ENCODE peak calls at places on chromosomes 3 and 15, in ten cellular contexts. I is cardiac fibroblast; W is cardiac muscle cell; N is NCI-H1092; U is HEK293T; L is memory B cell; O is HFFc6; G is activated naive CD4-positive, alpha-beta T cell treated with anti-CD3 and anti-CD28 coated beads, Interleukin-2, amount 10 ng/mL, durations not matched to agents 7 days and 5 days; D is activated CD8-positive, alpha-beta memory T cell treated with anti-CD3 and anti-CD28 coated beads for 48 hours; C is retina. T is an unnamed sample.

GRCh38 chr3:188077160-188077812 is 76.7 kb upstream of the LPP start:
- DNase-seq in D (no peak), G (no peak), W (no peak), C (no peak), U (no peak), N (no peak), I (peak), O (no peak), L (no peak), T (no peak)

GRCh38 chr3:118541791-118542190 is 492.9 kb downstream of the IGSF11 start:
- DNase-seq in D (no peak), L (no peak), W (no peak), G (no peak), I (no peak), U (no peak), C (no peak), O (no peak), N (no peak), T (no peak)

GRCh38 chr15:73594109-73594508 is 39.1 kb downstream of the NPTN start:
- DNase-seq in U (no peak), G (no peak), D (no peak), I (no peak), O (no peak), L (no peak), C (no peak), N (no peak), W (no peak), T (no peak)

GRCh38 chr15:64152507-64153387 is 1.2 kb downstream of the SNX22 start:
- DNase-seq in I (no peak), O (no peak), D (no peak), L (peak), C (peak), W (no peak), G (peak), U (no peak), N (no peak), T (no peak)

GRCh38 chr15:34023932-34024331 is 15.1 kb downstream of the AVEN start:
- DNase-seq in I (peak), D (no peak), O (no peak), W (no peak), L (no peak), U (no peak), N (no peak), G (no peak), C (no peak), T (no peak)

GRCh38 chr15:29134641-29135071 is 135.0 kb downstream of the NSMCE3 start:
- DNase-seq in U (no peak), L (no peak), O (no peak), C (peak), G (no peak), N (no peak), I (no peak), W (no peak), D (no peak), T (no peak)

GRCh38 chr3:120244834-120245225 is 40.2 kb downstream of the GPR156 start:
- DNase-seq in L (no peak), C (peak), O (no peak), U (no peak), W (no peak), N (peak), G (no peak), D (no peak), I (no peak), T (no peak)

GRCh38 chr3:144921710-144922109 is 950.1 kb downstream of the DIPK2A start:
- DNase-seq in U (no peak), D (no peak), O (no peak), L (no peak), W (no peak), I (no peak), G (no peak), N (no peak), C (no peak), T (no peak)

GRCh38 chr15:78243491-78243941 is 9.2 kb upstream of the ACSBG1 start:
- DNase-seq in N (no peak), U (no peak), C (no peak), G (no peak), I (peak), O (no peak), L (no peak), W (peak), D (no peak), T (no peak)

GRCh38 chr15:90889313-90889730 is 5.0 kb downstream of the FES start:
- DNase-seq in D (no peak), U (no peak), W (no peak), N (no peak), G (no peak), I (no peak), O (no peak), C (no peak), L (no peak), T (no peak)

GRCh38 chr15:60590935-60591490 is 112.1 kb upstream of the ICE2 start:
- DNase-seq in L (peak), O (peak), D (no peak), C (peak), N (no peak), G (peak), I (peak), U (peak), W (peak), T (peak)

GRCh38 chr3:149120051-149120972 is 9.1 kb upstream of the HPS3 start:
- DNase-seq in O (peak), C (peak), W (peak), U (peak), L (peak), I (peak), G (no peak), N (peak), D (no peak), T (peak)

GRCh38 chr15:87269566-87269965 is 987.0 kb downstream of the NTRK3 start:
- DNase-seq in G (no peak), C (no peak), U (no peak), L (no peak), N (no peak), D (no peak), I (peak), W (no peak), O (peak), T (no peak)

GRCh38 chr3:173221010-173221409 is 80.0 kb upstream of the SPATA16 start:
- DNase-seq in I (peak), G (no peak), N (no peak), C (no peak), U (peak), O (no peak), L (no peak), W (no peak), D (no peak), T (no peak)

GRCh38 chr3:185353823-185354614 is 8.9 kb upstream of the MAP3K13 start:
- DNase-seq in L (peak), N (peak), I (peak), G (peak), W (peak), C (peak), U (peak), O (peak), D (peak), T (peak)

GRCh38 chr15:42151012-42151615 is 5.3 kb downstream of the PLA2G4F start:
- DNase-seq in G (peak), C (no peak), W (no peak), O (no peak), D (no peak), N (no peak), U (no peak), I (no peak), L (no peak), T (no peak)

GRCh38 chr3:48039487-48040190 is 23.4 kb upstream of the MAP4 start:
- DNase-seq in G (no peak), N (no peak), O (peak), L (no peak), I (peak), W (peak), C (peak), U (no peak), D (no peak), T (no peak)

GRCh38 chr3:107882881-107883280 is 207.9 kb downstream of the CD47 start:
- DNase-seq in O (no peak), D (no peak), G (no peak), I (no peak), L (no peak), U (no peak), N (no peak), C (no peak), W (no peak), T (no peak)

GRCh38 chr3:72078661-72079368 is 293.9 kb upstream of the PROK2 start:
- DNase-seq in D (no peak), G (no peak), U (no peak), W (no peak), N (no peak), C (no peak), L (no peak), I (no peak), O (no peak), T (no peak)

GRCh38 chr3:114496466-114496865 is 202.6 kb downstream of the TIGIT start:
- DNase-seq in U (no peak), O (no peak), W (no peak), D (no peak), L (no peak), I (no peak), C (no peak), N (no peak), G (no peak), T (no peak)

GRCh38 chr3:59268170-59268569 is 218.3 kb upstream of the CFAP20DC start:
- DNase-seq in O (no peak), I (peak), U (no peak), G (no peak), W (no peak), C (no peak), D (no peak), N (no peak), L (no peak), T (no peak)

GRCh38 chr3:48232734-48233133 is 8.2 kb upstream of the ZNF589 start:
- DNase-seq in G (peak), N (peak), W (peak), U (peak), C (peak), I (peak), L (peak), D (peak), O (peak), T (peak)

GRCh38 chr3:196007744-196008143 is 74.1 kb downstream of the TFRC start:
- DNase-seq in I (no peak), G (no peak), N (no peak), U (no peak), D (no peak), O (no peak), W (no peak), C (no peak), L (no peak), T (no peak)

GRCh38 chr15:70867911-70868467 is 14.0 kb upstream of the LARP6 start:
- DNase-seq in L (no peak), I (peak), U (no peak), D (no peak), N (no peak), C (no peak), W (peak), G (no peak), O (no peak), T (no peak)

GRCh38 chr3:158313344-158313927 is 203.5 kb downstream of the RSRC1 start:
- DNase-seq in I (peak), G (no peak), W (peak), N (peak), D (no peak), L (no peak), C (peak), U (peak), O (peak), T (no peak)

GRCh38 chr3:30934208-30934550 is 39.7 kb upstream of the GADL1 start:
- DNase-seq in N (peak), O (peak), G (peak), W (peak), I (peak), C (no peak), D (no peak), L (no peak), U (peak), T (peak)

GRCh38 chr3:99765042-99765942 is 52.4 kb upstream of the CMSS1 start:
- DNase-seq in I (peak), O (peak), U (no peak), G (no peak), N (no peak), L (no peak), D (no peak), C (no peak), W (no peak), T (no peak)

GRCh38 chr3:146655333-146655996 is 50.3 kb upstream of the PLSCR5 start:
- DNase-seq in C (no peak), O (no peak), W (no peak), N (no peak), I (no peak), D (no peak), G (no peak), L (no peak), U (no peak), T (no peak)

GRCh38 chr3:33392703-33393125 is 47.5 kb downstream of the UBP1 start:
- DNase-seq in L (no peak), N (no peak), W (no peak), U (no peak), O (peak), I (peak), C (no peak), D (no peak), G (no peak), T (no peak)

GRCh38 chr15:58440922-58441321 is 9.1 kb downstream of the LIPC start:
- DNase-seq in C (no peak), G (no peak), O (no peak), W (no peak), L (no peak), D (no peak), N (no peak), I (no peak), U (no peak), T (no peak)

T was measured in HuH-7.5.